ENCODE peak calls at places on chromosomes 11 and 22, in seven cellular contexts. O, M, N, D, K, X and L are unnamed samples.

GRCh38 chr11:125313271-125314222 is 149.0 kb downstream of the PKNOX2 start:
- DNase-seq in D (no peak), O (no peak), M (no peak), X (no peak), N (no peak), K (no peak), L (no peak)

GRCh38 chr11:86335131-86335768 is 33.2 kb downstream of the HIKESHI start:
- DNase-seq in X (no peak), O (no peak), M (peak), N (no peak), K (no peak), D (no peak), L (no peak)

GRCh38 chr22:35582861-35583670 is 34.1 kb downstream of the MB start:
- DNase-seq in N (peak), D (peak), M (peak), K (peak), O (peak), X (peak), L (peak)

GRCh38 chr22:22927888-22928665 is 40.5 kb downstream of the IGLL5 start:
- DNase-seq in O (no peak), N (no peak), X (no peak), M (no peak), D (no peak), K (no peak), L (no peak)

GRCh38 chr11:84886344-84886743 is 740.8 kb downstream of the DLG2 start:
- DNase-seq in O (no peak), X (no peak), D (no peak), K (no peak), M (no peak), N (no peak), L (no peak)

GRCh38 chr11:101516546-101516945 is 67.3 kb downstream of the TRPC6 start:
- DNase-seq in O (no peak), D (no peak), X (no peak), K (no peak), M (no peak), N (no peak), L (no peak)

GRCh38 chr11:67113231-67113721 is 5.8 kb upstream of the KDM2A start:
- DNase-seq in K (peak), O (no peak), N (no peak), X (no peak), D (no peak), M (peak), L (no peak)

GRCh38 chr11:33387996-33388395 is 130.8 kb downstream of the HIPK3 start:
- DNase-seq in O (no peak), X (no peak), M (peak), N (no peak), K (no peak), D (no peak), L (no peak)

GRCh38 chr11:7638710-7639642 is 34.3 kb downstream of the CYB5R2 start:
- DNase-seq in K (no peak), X (no peak), N (no peak), D (no peak), O (no peak), M (no peak), L (no peak)

GRCh38 chr11:114165326-114166230 is 106.1 kb downstream of the ZBTB16 start:
- DNase-seq in D (no peak), X (no peak), M (no peak), K (no peak), O (no peak), N (no peak), L (no peak)

GRCh38 chr11:6249822-6250555 is 9.6 kb upstream of the CCKBR start:
- DNase-seq in K (no peak), M (no peak), D (no peak), X (peak), N (no peak), O (no peak), L (no peak)

GRCh38 chr11:47523491-47524199 is 29.3 kb downstream of the CELF1 start:
- DNase-seq in N (no peak), O (no peak), K (peak), D (no peak), X (peak), M (peak), L (peak)

GRCh38 chr11:66854729-66855211 is 2.1 kb upstream of the LRFN4 start:
- DNase-seq in O (no peak), M (no peak), X (no peak), D (no peak), K (no peak), N (no peak), L (no peak)

GRCh38 chr22:46019351-46019750 is 42.4 kb upstream of the WNT7B start:
- DNase-seq in D (no peak), M (no peak), K (no peak), O (no peak), X (no peak), N (no peak), L (no peak)

GRCh38 chr11:1234771-1235614 is 12.1 kb downstream of the MUC5B start:
- DNase-seq in M (no peak), O (no peak), N (no peak), X (no peak), D (no peak), K (no peak), L (no peak)